ENCODE peak calls at places on chromosomes 13 and 19, in seven cellular contexts. K is NCI-H1105 treated with DMSO at 0.1 percent for 48 hours, S is MCF 10A, C is WTC11, R is T-helper 17 cell, Y is left colon, E is astrocyte of the hippocampus. W is an unnamed sample.

GRCh38 chr13:42807236-42807635 is 25.9 kb downstream of the FAM216B start:
- DNase-seq in K (no peak), S (no peak), C (no peak), R (no peak), Y (no peak), E (no peak), W (no peak)

GRCh38 chr19:16951529-16951928 is 62.7 kb downstream of the F2RL3 start:
- DNase-seq in K (peak; percentile 39), S (peak; percentile 27), C (no peak), R (no peak), Y (no peak), E (peak; percentile 14), W (no peak)

GRCh38 chr19:44820648-44821609 is 12.0 kb downstream of the BCAM start:
- DNase-seq in K (no peak), S (no peak), C (no peak), R (no peak), Y (no peak), E (peak; percentile 13), W (no peak)

GRCh38 chr19:38073806-38074685 is 150.0 kb downstream of the DPF1 start:
- DNase-seq in K (no peak), S (no peak), C (peak; percentile 73), R (no peak), Y (no peak), E (no peak), W (no peak)

GRCh38 chr13:49635599-49636433 is 7.5 kb downstream of the ARL11 start:
- DNase-seq in K (no peak), S (no peak), C (no peak), R (no peak), Y (no peak), E (no peak), W (peak; percentile 30)

GRCh38 chr19:38815059-38816001 is 2.6 kb upstream of the LGALS4 start:
- DNase-seq in K (no peak), S (no peak), C (no peak), R (no peak), Y (peak; percentile 73), E (no peak), W (no peak)

GRCh38 chr13:102240110-102240509 is 161.7 kb downstream of the FGF14 start:
- DNase-seq in K (no peak), S (no peak), C (no peak), R (no peak), Y (no peak), E (no peak), W (no peak)

GRCh38 chr13:25771208-25771607 is 280.6 kb downstream of the SHISA2 start:
- DNase-seq in K (no peak), S (no peak), C (no peak), R (no peak), Y (no peak), E (no peak), W (no peak)

GRCh38 chr13:33349996-33350826 is 64.7 kb upstream of the STARD13 start:
- DNase-seq in K (no peak), S (no peak), C (peak; percentile 31), R (no peak), Y (peak; percentile 70), E (peak; percentile 67), W (no peak)

GRCh38 chr13:113342820-113343691 is 20.9 kb downstream of the GRTP1 start:
- DNase-seq in K (no peak), S (no peak), C (no peak), R (no peak), Y (no peak), E (no peak), W (no peak)

GRCh38 chr13:73835138-73835721 is 299.0 kb downstream of the KLF12 start:
- DNase-seq in K (peak; percentile 48), S (peak; percentile 61), C (no peak), R (no peak), Y (no peak), E (peak; percentile 68), W (no peak)

GRCh38 chr13:97367427-97367826 is 66.5 kb upstream of the RAP2A start:
- DNase-seq in K (no peak), S (peak; percentile 18), C (no peak), R (no peak), Y (no peak), E (peak; percentile 92), W (no peak)

GRCh38 chr13:99431927-99432636 is 69.2 kb upstream of the TM9SF2 start:
- DNase-seq in K (no peak), S (no peak), C (no peak), R (no peak), Y (no peak), E (no peak), W (no peak)

GRCh38 chr13:40878321-40878720 is 88.9 kb downstream of the SLC25A15 start:
- DNase-seq in K (no peak), S (no peak), C (no peak), R (no peak), Y (no peak), E (peak; percentile 34), W (no peak)

W was measured in activated CD4-positive, alpha-beta memory T cell treated with anti-CD3 and anti-CD28 coated beads for 36 hours.